ENCODE peak calls at places on chromosomes 5 and 9, in four cellular contexts. T, F, W and G are unnamed samples.

GRCh38 chr9:2602704-2603116 is 18.9 kb upstream of the VLDLR start:
- DNase-seq in W (no peak), T (peak), F (no peak), G (no peak)

GRCh38 chr5:88660947-88661869 is 221.8 kb downstream of the MEF2C start:
- DNase-seq in W (peak), T (peak), F (peak), G (no peak)

GRCh38 chr5:5414999-5415398 is 7.5 kb upstream of the ICE1 start:
- DNase-seq in F (no peak), W (no peak), T (no peak), G (no peak)

GRCh38 chr5:10059611-10060379 is 189.9 kb downstream of the ATPSCKMT start:
- DNase-seq in F (no peak), W (no peak), T (no peak), G (no peak)

GRCh38 chr5:179296150-179296821 is 49.0 kb downstream of the ADAMTS2 start:
- DNase-seq in T (no peak), F (no peak), W (no peak), G (no peak)

GRCh38 chr5:160159991-160160826 is 41.0 kb upstream of the PWWP2A start:
- DNase-seq in T (no peak), W (no peak), F (no peak), G (no peak)

GRCh38 chr5:111010783-111011182 is 60.7 kb upstream of the TSLP start:
- DNase-seq in W (no peak), T (no peak), F (no peak), G (no peak)

GRCh38 chr5:132353593-132353992 is 15.9 kb upstream of the SLC22A5 start:
- DNase-seq in F (no peak), W (no peak), T (no peak), G (no peak)

GRCh38 chr5:158050401-158050800 is 191.5 kb upstream of the CLINT1 start:
- DNase-seq in T (no peak), W (no peak), F (no peak), G (no peak)

GRCh38 chr9:130015353-130016019 is 27.5 kb downstream of the FNBP1 start:
- DNase-seq in W (no peak), F (no peak), T (no peak), G (no peak)

GRCh38 chr9:116673375-116673774 is 13.7 kb upstream of the TRIM32 start:
- DNase-seq in F (peak), W (no peak), T (no peak), G (no peak)

GRCh38 chr5:37771731-37772130 is 68.1 kb downstream of the GDNF start:
- DNase-seq in W (no peak), T (no peak), F (peak), G (no peak)

GRCh38 chr5:18497089-18497488 is 862.8 kb downstream of the TAF11L14 start:
- DNase-seq in F (no peak), T (no peak), W (no peak), G (no peak)

GRCh38 chr9:105053209-105053652 is 125.3 kb upstream of the ABCA1 start:
- DNase-seq in W (no peak), T (no peak), F (peak), G (no peak)

GRCh38 chr5:134141346-134142050 is 27.0 kb downstream of the TCF7 start:
- DNase-seq in W (no peak), T (no peak), F (peak), G (no peak)

GRCh38 chr9:110040788-110041187 is 167.2 kb downstream of the C9orf152 start:
- DNase-seq in W (no peak), F (peak), T (no peak), G (no peak)

GRCh38 chr5:77852068-77852513 is 76.0 kb upstream of the TBCA start:
- DNase-seq in T (no peak), W (no peak), F (no peak), G (no peak)

GRCh38 chr9:130565792-130566191 is 13.6 kb upstream of the FUBP3 start:
- DNase-seq in F (no peak), T (no peak), W (no peak), G (no peak)

GRCh38 chr5:1826235-1826980 is 25.2 kb downstream of the NDUFS6 start:
- DNase-seq in W (no peak), T (no peak), F (no peak), G (no peak)

GRCh38 chr5:172903790-172904189 is 55.4 kb upstream of the RPL26L1 start:
- DNase-seq in W (no peak), T (peak), F (peak), G (no peak)

GRCh38 chr5:132561601-132562000 is 4.8 kb downstream of the RAD50 start:
- DNase-seq in T (no peak), F (no peak), W (no peak), G (no peak)

GRCh38 chr9:136838314-136839228 is 3.7 kb upstream of the AJM1 start:
- DNase-seq in F (no peak), T (no peak), W (no peak), G (no peak)

GRCh38 chr9:136837146-136837855 is 5.0 kb upstream of the AJM1 start:
- DNase-seq in F (no peak), W (no peak), T (no peak), G (no peak)

GRCh38 chr9:136840140-136840876 is 2.0 kb upstream of the AJM1 start:
- DNase-seq in T (peak), F (no peak), W (no peak), G (no peak)

GRCh38 chr9:136840877-136841645 is 1.2 kb upstream of the AJM1 start:
- DNase-seq in W (peak), F (peak), T (peak), G (no peak)

DNA sequence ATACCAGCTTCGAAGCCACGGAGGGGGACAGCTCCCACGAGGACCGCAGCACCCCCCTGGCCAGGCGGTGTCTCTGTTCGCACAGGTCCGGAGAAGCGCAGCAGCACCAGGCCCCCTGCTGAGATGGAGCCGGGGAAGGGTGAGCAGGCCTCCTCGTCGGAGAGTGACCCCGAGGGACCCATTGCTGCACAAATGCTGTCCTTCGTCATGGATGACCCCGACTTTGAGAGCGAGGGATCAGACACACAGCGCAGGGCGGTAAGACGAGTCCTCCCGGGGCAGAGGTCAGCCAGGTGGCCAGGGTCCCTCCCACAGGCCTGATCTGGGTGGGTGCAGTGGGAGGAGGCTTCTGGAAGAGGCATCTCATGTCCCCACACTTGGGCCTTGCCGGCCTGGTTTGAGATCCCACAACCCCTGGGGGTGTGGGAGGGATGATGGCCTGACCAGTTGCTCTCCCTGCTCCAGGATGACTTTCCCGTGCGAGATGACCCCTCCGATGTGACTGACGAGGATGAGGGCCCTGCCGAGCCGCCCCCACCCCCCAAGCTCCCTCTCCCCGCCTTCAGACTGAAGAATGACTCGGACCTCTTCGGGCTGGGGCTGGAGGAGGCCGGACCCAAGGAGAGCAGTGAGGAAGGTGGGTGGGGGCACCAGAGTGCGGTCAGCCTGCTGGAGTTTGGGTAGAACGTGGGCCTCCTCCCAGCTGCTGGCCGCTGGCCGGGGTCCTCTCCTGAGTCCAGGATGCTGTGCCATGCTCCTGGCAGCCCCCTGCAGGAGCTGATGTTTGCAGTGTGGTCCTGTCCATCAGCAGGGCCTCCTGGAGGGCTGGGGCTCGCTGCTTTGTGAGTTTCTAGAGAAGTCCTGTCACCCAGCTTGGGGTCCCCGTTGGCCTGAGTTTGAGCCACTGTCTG is 2.8 kb upstream of the AJM1 start:
- DNase-seq in W (no peak), T (no peak), F (no peak), G (no peak)
- TF ChIP-seq CTCF in W (no peak), T (no peak), F (no peak), G (no peak)

GRCh38 chr5:9015250-9015936 is 530.5 kb downstream of the SEMA5A start:
- DNase-seq in T (no peak), F (peak), W (no peak), G (no peak)

GRCh38 chr5:9015937-9016270 is 530.0 kb downstream of the SEMA5A start:
- DNase-seq in T (no peak), F (peak), W (no peak), G (no peak)

GRCh38 chr5:9013147-9013546 is 532.7 kb downstream of the SEMA5A start:
- DNase-seq in F (no peak), T (no peak), W (no peak), G (no peak)

DNA sequence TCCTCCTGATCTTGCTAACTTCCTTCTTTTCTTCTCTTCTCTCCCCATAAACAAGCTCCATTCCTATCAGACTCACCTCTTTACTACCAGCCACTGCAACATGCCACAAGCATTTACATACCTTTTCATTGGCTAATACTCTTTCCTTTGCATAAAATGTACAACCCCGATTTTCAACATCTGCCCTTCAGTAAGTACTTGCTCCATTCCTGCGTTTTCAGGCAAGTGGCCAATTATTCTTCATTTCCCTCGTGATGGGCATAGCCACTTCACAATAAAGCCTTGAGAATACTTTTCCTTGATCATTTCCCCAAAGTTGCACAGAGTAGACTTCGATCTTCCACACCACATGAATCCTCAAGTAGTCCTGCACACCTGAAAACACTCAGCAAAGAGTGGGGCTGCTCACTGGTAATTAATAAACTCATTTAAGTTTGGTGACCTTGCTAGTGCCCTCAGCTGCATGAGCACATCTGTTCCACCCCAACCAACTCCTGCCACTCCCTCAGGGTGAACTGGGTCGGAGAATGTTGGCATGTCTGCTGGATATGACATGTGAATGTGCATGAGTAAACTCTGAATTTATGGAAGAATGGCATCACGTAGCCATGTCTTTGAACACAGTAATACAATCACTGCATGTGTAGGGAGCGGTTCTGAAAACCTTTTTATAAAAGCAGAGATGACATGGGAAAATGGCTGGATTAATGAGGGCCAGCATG is 535.8 kb downstream of the SEMA5A start:
- DNase-seq in W (no peak), F (no peak), T (no peak), G (no peak)
- TF ChIP-seq CTCF in W (no peak), F (no peak), T (no peak), G (no peak)

GRCh38 chr9:100011062-100011681 is 87.6 kb downstream of the ERP44 start:
- DNase-seq in F (peak), T (peak), W (no peak), G (no peak)
- TF ChIP-seq CTCF in F (peak), T (peak), W (peak), G (no peak)

GRCh38 chr5:142422426-142422825 is 97.6 kb upstream of the SPRY4 start:
- DNase-seq in W (no peak), T (no peak), F (peak), G (no peak)
- TF ChIP-seq CTCF in W (no peak), T (no peak), F (no peak), G (no peak)

DNA sequence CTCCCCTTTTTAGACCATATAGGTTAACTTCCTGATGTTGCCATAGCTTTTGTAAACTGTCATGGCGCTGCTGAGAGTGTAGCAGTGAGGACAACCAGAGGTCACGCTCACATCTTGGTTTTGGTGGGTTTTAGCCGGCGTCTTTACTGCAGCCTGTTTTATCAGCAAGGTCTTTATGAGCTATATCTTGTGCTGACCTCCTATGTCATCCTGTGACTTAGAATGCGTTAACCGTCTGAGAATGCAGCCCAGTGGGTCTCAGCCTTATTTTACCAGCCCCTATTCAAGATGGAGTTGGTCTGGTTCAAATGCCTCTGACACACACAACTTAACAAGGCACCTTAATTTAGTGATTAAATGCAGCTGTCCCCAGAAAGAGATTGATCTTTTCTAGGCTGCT is 23.9 kb upstream of the KDM4C start:
- DNase-seq in W (no peak), F (no peak), T (no peak), G (no peak)
- TF ChIP-seq CTCF in W (no peak), F (no peak), T (no peak), G (no peak)